ENCODE peak calls at places on chromosome 17, in ten cellular contexts. One of them, this sample, is unnamed.

GRCh38 chr17:49514374-49514738 is 19.3 kb downstream of the NGFR start:
- DNase-seq in Calu3: no peak
- DNase-seq in uterus: peak; percentile 48
- DNase-seq in heart right ventricle: no peak
- DNase-seq in foreskin keratinocyte: no peak
- DNase-seq in NCI-H446 treated with DMSO at 0.1 percent for 48 hours: no peak
- DNase-seq in neural crest cell: no peak
- DNase-seq in GM04504: no peak
- DNase-seq in fibroblast of lung: peak; percentile 9
- DNase-seq in RPMI8226: peak; percentile 32
- DNase-seq in this sample: no peak

GRCh38 chr17:63247706-63248105 is 198.4 kb downstream of the CYB561 start:
- DNase-seq in GM04504: peak; percentile 29
- DNase-seq in NCI-H446 treated with DMSO at 0.1 percent for 48 hours: no peak
- DNase-seq in foreskin keratinocyte: no peak
- DNase-seq in Calu3: no peak
- DNase-seq in heart right ventricle: no peak
- DNase-seq in uterus: no peak
- DNase-seq in neural crest cell: no peak
- DNase-seq in RPMI8226: no peak
- DNase-seq in fibroblast of lung: peak; percentile 12
- DNase-seq in this sample: no peak

GRCh38 chr17:61335105-61335844 is 64.4 kb upstream of the TBX2 start:
- DNase-seq in Calu3: no peak
- DNase-seq in fibroblast of lung: peak; percentile 88
- DNase-seq in uterus: no peak
- DNase-seq in heart right ventricle: no peak
- DNase-seq in neural crest cell: no peak
- DNase-seq in foreskin keratinocyte: no peak
- DNase-seq in GM04504: no peak
- DNase-seq in RPMI8226: no peak
- DNase-seq in NCI-H446 treated with DMSO at 0.1 percent for 48 hours: no peak
- DNase-seq in this sample: no peak

GRCh38 chr17:37648555-37648954 is 5.3 kb upstream of the DDX52 start:
- DNase-seq in NCI-H446 treated with DMSO at 0.1 percent for 48 hours: no peak
- DNase-seq in heart right ventricle: no peak
- DNase-seq in foreskin keratinocyte: no peak
- DNase-seq in uterus: no peak
- DNase-seq in Calu3: no peak
- DNase-seq in RPMI8226: peak; percentile 14
- DNase-seq in neural crest cell: no peak
- DNase-seq in fibroblast of lung: peak; percentile 45
- DNase-seq in GM04504: peak; percentile 53
- DNase-seq in this sample: no peak

GRCh38 chr17:6365187-6365943 is 69.6 kb downstream of the AIPL1 start:
- DNase-seq in RPMI8226: no peak
- DNase-seq in Calu3: peak; percentile 27
- DNase-seq in uterus: no peak
- DNase-seq in heart right ventricle: no peak
- DNase-seq in fibroblast of lung: peak; percentile 78
- DNase-seq in NCI-H446 treated with DMSO at 0.1 percent for 48 hours: no peak
- DNase-seq in neural crest cell: no peak
- DNase-seq in GM04504: peak; percentile 9
- DNase-seq in foreskin keratinocyte: peak; percentile 10
- DNase-seq in this sample: no peak

GRCh38 chr17:58402679-58403078 is 14.7 kb downstream of the RNF43 start:
- DNase-seq in heart right ventricle: no peak
- DNase-seq in uterus: no peak
- DNase-seq in fibroblast of lung: no peak
- DNase-seq in RPMI8226: no peak
- DNase-seq in foreskin keratinocyte: peak; percentile 97
- DNase-seq in NCI-H446 treated with DMSO at 0.1 percent for 48 hours: no peak
- DNase-seq in neural crest cell: no peak
- DNase-seq in GM04504: no peak
- DNase-seq in Calu3: no peak
- DNase-seq in this sample: no peak

GRCh38 chr17:73759324-73760185 is 115.3 kb upstream of the SDK2 start:
- DNase-seq in neural crest cell: no peak
- DNase-seq in NCI-H446 treated with DMSO at 0.1 percent for 48 hours: no peak
- DNase-seq in heart right ventricle: no peak
- DNase-seq in fibroblast of lung: no peak
- DNase-seq in RPMI8226: no peak
- DNase-seq in Calu3: no peak
- DNase-seq in uterus: no peak
- DNase-seq in GM04504: no peak
- DNase-seq in foreskin keratinocyte: no peak
- DNase-seq in this sample: no peak

GRCh38 chr17:75343007-75343406 is 53.8 kb upstream of the SLC25A19 start:
- DNase-seq in fibroblast of lung: no peak
- DNase-seq in uterus: no peak
- DNase-seq in neural crest cell: no peak
- DNase-seq in GM04504: no peak
- DNase-seq in NCI-H446 treated with DMSO at 0.1 percent for 48 hours: no peak
- DNase-seq in Calu3: no peak
- DNase-seq in RPMI8226: no peak
- DNase-seq in foreskin keratinocyte: no peak
- DNase-seq in heart right ventricle: no peak
- DNase-seq in this sample: no peak

GRCh38 chr17:77846531-77847085 is 111.9 kb upstream of the TNRC6C start:
- DNase-seq in RPMI8226: peak; percentile 96
- DNase-seq in Calu3: no peak
- DNase-seq in NCI-H446 treated with DMSO at 0.1 percent for 48 hours: no peak
- DNase-seq in heart right ventricle: no peak
- DNase-seq in GM04504: no peak
- DNase-seq in uterus: no peak
- DNase-seq in fibroblast of lung: no peak
- DNase-seq in foreskin keratinocyte: no peak
- DNase-seq in neural crest cell: no peak
- DNase-seq in this sample: no peak

GRCh38 chr17:57387575-57387974 is 131.3 kb downstream of the MSI2 start:
- DNase-seq in uterus: no peak
- DNase-seq in NCI-H446 treated with DMSO at 0.1 percent for 48 hours: no peak
- DNase-seq in neural crest cell: no peak
- DNase-seq in GM04504: no peak
- DNase-seq in heart right ventricle: no peak
- DNase-seq in Calu3: no peak
- DNase-seq in fibroblast of lung: no peak
- DNase-seq in RPMI8226: no peak
- DNase-seq in foreskin keratinocyte: no peak
- DNase-seq in this sample: no peak

GRCh38 chr17:59151007-59151406 is 4.0 kb downstream of the SKA2 start:
- DNase-seq in GM04504: no peak
- DNase-seq in NCI-H446 treated with DMSO at 0.1 percent for 48 hours: no peak
- DNase-seq in heart right ventricle: no peak
- DNase-seq in RPMI8226: no peak
- DNase-seq in uterus: no peak
- DNase-seq in neural crest cell: no peak
- DNase-seq in Calu3: no peak
- DNase-seq in foreskin keratinocyte: no peak
- DNase-seq in fibroblast of lung: peak; percentile 36
- DNase-seq in this sample: no peak

GRCh38 chr17:45222994-45223540 is 1.4 kb downstream of the FMNL1 start:
- DNase-seq in neural crest cell: no peak
- DNase-seq in NCI-H446 treated with DMSO at 0.1 percent for 48 hours: no peak
- DNase-seq in RPMI8226: no peak
- DNase-seq in foreskin keratinocyte: no peak
- DNase-seq in fibroblast of lung: no peak
- DNase-seq in uterus: no peak
- DNase-seq in Calu3: no peak
- DNase-seq in GM04504: no peak
- DNase-seq in heart right ventricle: no peak
- DNase-seq in this sample: no peak

GRCh38 chr17:77437017-77437416 is 296.2 kb downstream of the SEC14L1 start:
- DNase-seq in foreskin keratinocyte: no peak
- DNase-seq in fibroblast of lung: peak; percentile 92
- DNase-seq in neural crest cell: no peak
- DNase-seq in Calu3: no peak
- DNase-seq in uterus: no peak
- DNase-seq in heart right ventricle: peak; percentile 71
- DNase-seq in RPMI8226: peak; percentile 72
- DNase-seq in GM04504: no peak
- DNase-seq in NCI-H446 treated with DMSO at 0.1 percent for 48 hours: peak; percentile 77
- DNase-seq in this sample: no peak